ENCODE peak calls at places on chromosomes 13 and 19, in seven cellular contexts. C, D, E, J, U, X and S are unnamed samples.
A peak's percentile ranks its signal among the peaks of the same experiment; 100 is the strongest.

GRCh38 chr13:20882206-20882605 is 20.3 kb downstream of the XPO4 start:
- DNase-seq in C (no peak), D (no peak), E (no peak), J (no peak), U (no peak), X (no peak), S (no peak)

GRCh38 chr19:2230807-2231533 is 5.2 kb downstream of the PLEKHJ1 start:
- DNase-seq in C (no peak), D (no peak), E (no peak), J (no peak), U (no peak), X (peak; percentile 0), S (no peak)

GRCh38 chr13:60329221-60329983 is 67.6 kb upstream of the TDRD3 start:
- DNase-seq in C (peak; percentile 5), D (no peak), E (no peak), J (peak; percentile 42), U (peak; percentile 19), X (peak; percentile 83), S (peak; percentile 27)

GRCh38 chr19:17766543-17767131 is 15.4 kb downstream of the FCHO1 start:
- DNase-seq in C (peak; percentile 51), D (peak; percentile 49), E (no peak), J (peak; percentile 85), U (peak; percentile 71), X (peak; percentile 74), S (peak; percentile 70)

GRCh38 chr13:75762066-75762937 is 126.2 kb downstream of the LMO7 start:
- DNase-seq in C (no peak), D (no peak), E (no peak), J (peak; percentile 73), U (no peak), X (peak; percentile 70), S (no peak)

GRCh38 chr19:53432088-53432661 is 391 bp downstream of the ZNF761 start:
- DNase-seq in C (no peak), D (no peak), E (no peak), J (peak; percentile 52), U (no peak), X (peak; percentile 56), S (peak; percentile 51)

GRCh38 chr19:30718728-30719127 is 346.5 kb downstream of the ZNF536 start:
- DNase-seq in C (no peak), D (no peak), E (no peak), J (no peak), U (no peak), X (no peak), S (no peak)

GRCh38 chr13:21055511-21056045 is 5.8 kb downstream of the LATS2 start:
- DNase-seq in C (no peak), D (no peak), E (no peak), J (peak; percentile 43), U (no peak), X (no peak), S (no peak)

GRCh38 chr13:71913717-71914116 is 46.7 kb upstream of the DACH1 start:
- DNase-seq in C (no peak), D (no peak), E (no peak), J (no peak), U (no peak), X (no peak), S (no peak)

GRCh38 chr13:112060899-112061366 is 6.0 kb upstream of the SOX1 start:
- DNase-seq in C (no peak), D (no peak), E (no peak), J (no peak), U (no peak), X (no peak), S (no peak)

GRCh38 chr13:87671824-87672603 is 843 bp downstream of the SLITRK5 start:
- DNase-seq in C (no peak), D (no peak), E (no peak), J (peak; percentile 9), U (peak; percentile 6), X (peak; percentile 37), S (no peak)

GRCh38 chr13:67100723-67101122 is 129.4 kb downstream of the PCDH9 start:
- DNase-seq in C (peak; percentile 7), D (no peak), E (no peak), J (no peak), U (no peak), X (no peak), S (no peak)

GRCh38 chr19:1457031-1457739 is 7.3 kb downstream of the APC2 start:
- DNase-seq in C (peak; percentile 14), D (no peak), E (no peak), J (peak; percentile 32), U (no peak), X (no peak), S (peak; percentile 54)